ENCODE peak calls at places on chromosomes 16 and 17, in eight cellular contexts. P is stomach, T is mesenchymal stem cell, Z is prostate gland, Q is heart left ventricle, S is uterus, E is tibial artery, H is left lung. U is an unnamed sample. For H3K9me3 and H3K4me1, the result is how much of the 10 kb centered on the place peaks cover.

GRCh38 chr16:81189100-81189664 is 49.3 kb upstream of the BCO1 start:
- DNase-seq in P (peak), T (no peak), Z (no peak), Q (peak), S (peak), E (peak), H (peak), U (peak)

GRCh38 chr16:57235128-57236092 is 9.6 kb upstream of the ARL2BP start:
- DNase-seq in P (no peak), T (peak), Z (no peak), Q (no peak), S (no peak), E (no peak), H (no peak), U (no peak)

GRCh38 chr17:76027159-76027839 is at the start of gene EVPL:
- DNase-seq in P (peak), T (no peak), Z (peak), Q (no peak), S (no peak), E (no peak), H (peak), U (peak)

GRCh38 chr16:82657239-82657638 is 30.5 kb downstream of the CDH13 start:
- DNase-seq in P (no peak), T (peak), Z (no peak), Q (no peak), S (no peak), E (no peak), H (no peak), U (no peak)

GRCh38 chr17:18280766-18281165 is 20.3 kb downstream of the MIEF2 start:
- DNase-seq in P (no peak), T (no peak), Z (no peak), Q (no peak), S (no peak), E (no peak), H (no peak), U (no peak)

GRCh38 chr17:44362964-44363612 is 565 bp downstream of the FAM171A2 start:
- DNase-seq in P (no peak), T (peak), Z (no peak), Q (no peak), S (no peak), E (no peak), H (no peak), U (no peak)

GRCh38 chr17:17781591-17782424 is 55.0 kb downstream of the SREBF1 start:
- DNase-seq in P (peak), T (peak), Z (peak), Q (peak), S (peak), E (peak), H (peak), U (peak)

GRCh38 chr17:80384078-80384960 is 30.6 kb upstream of the ENDOV start:
- DNase-seq in P (no peak), T (no peak), Z (no peak), Q (no peak), S (no peak), E (no peak), H (no peak), U (no peak)

GRCh38 chr16:58515871-58516767 is 802 bp downstream of the SETD6 start:
- DNase-seq in P (peak), T (no peak), Z (no peak), Q (no peak), S (no peak), E (no peak), H (peak), U (peak)

GRCh38 chr16:57994778-57995177 is 5.7 kb downstream of the ZNF319 start:
- DNase-seq in P (peak), T (peak), Z (no peak), Q (peak), S (no peak), E (peak), H (peak), U (peak)

GRCh38 chr17:79842656-79843474 is 3.6 kb upstream of the CBX4 start:
- DNase-seq in P (no peak), T (peak), Z (no peak), Q (no peak), S (no peak), E (no peak), H (no peak), U (no peak)

GRCh38 chr16:8956265-8957060 is 7.2 kb downstream of the USP7 start:
- DNase-seq in P (no peak), T (no peak), Z (no peak), Q (no peak), S (peak), E (peak), H (no peak), U (no peak)

GRCh38 chr17:77867308-77867781 is 91.2 kb upstream of the TNRC6C start:
- DNase-seq in P (no peak), T (no peak), Z (no peak), Q (peak), S (no peak), E (no peak), H (peak), U (no peak)

GRCh38 chr17:79776378-79777165 is 1.4 kb upstream of the CBX2 start:
- DNase-seq in P (no peak), T (peak), Z (no peak), Q (no peak), S (no peak), E (no peak), H (no peak), U (no peak)

GRCh38 chr17:60863892-60864673 is 186.4 kb downstream of the BCAS3 start:
- DNase-seq in P (no peak), T (peak), Z (no peak), Q (no peak), S (no peak), E (no peak), H (no peak), U (no peak)

GRCh38 chr17:40859536-40859935 is 7.5 kb downstream of the KRT12 start:
- DNase-seq in P (no peak), T (no peak), Z (no peak), Q (no peak), S (no peak), E (no peak), H (no peak), U (no peak)

GRCh38 chr17:81481011-81481799 is 31.4 kb downstream of the ACTG1 start:
- DNase-seq in P (peak), T (no peak), Z (peak), Q (peak), S (peak), E (peak), H (peak), U (peak)

GRCh38 chr16:30551781-30552180 is 6.4 kb downstream of the ZNF764 start:
- DNase-seq in P (no peak), T (no peak), Z (no peak), Q (no peak), S (no peak), E (no peak), H (peak), U (no peak)

GRCh38 chr16:75764154-75764768 is 38.0 kb upstream of the CPHXL start:
- DNase-seq in P (peak), T (peak), Z (peak), Q (peak), S (peak), E (peak), H (no peak), U (peak)

GRCh38 chr16:75233611-75233938 is 14.8 kb downstream of the CTRB1 start:
- DNase-seq in P (no peak), T (no peak), Z (no peak), Q (no peak), S (no peak), E (no peak), H (no peak), U (no peak)

GRCh38 chr17:75981019-75981615 is 2.1 kb downstream of the TEN1 start:
- DNase-seq in P (no peak), T (no peak), Z (no peak), Q (no peak), S (no peak), E (peak), H (no peak), U (no peak)

GRCh38 chr16:14470788-14471187 is 159.3 kb downstream of the PARN start:
- DNase-seq in P (no peak), T (no peak), Z (no peak), Q (no peak), S (no peak), E (no peak), H (no peak), U (no peak)

GRCh38 chr17:80910043-80910442 is 81.6 kb upstream of the CHMP6 start:
- DNase-seq in P (no peak), T (no peak), Z (no peak), Q (peak), S (no peak), E (no peak), H (peak), U (no peak)

GRCh38 chr17:40598928-40599627 is 33.8 kb upstream of the CCR7 start:
- DNase-seq in P (no peak), T (no peak), Z (no peak), Q (no peak), S (peak), E (peak), H (no peak), U (peak)

GRCh38 chr17:49898547-49899490 is 51.0 kb upstream of the TAC4 start:
- DNase-seq in P (no peak), T (no peak), Z (no peak), Q (no peak), S (no peak), E (no peak), H (no peak), U (no peak)

GRCh38 chr16:57053206-57053605 is 39.2 kb upstream of the CPNE2 start:
- DNase-seq in P (no peak), T (no peak), Z (no peak), Q (no peak), S (no peak), E (no peak), H (no peak), U (no peak)

GRCh38 chr17:79799538-79800324 is 2.9 kb upstream of the CBX8 start:
- DNase-seq in P (no peak), T (no peak), Z (no peak), Q (no peak), S (no peak), E (no peak), H (no peak), U (no peak)

GRCh38 chr17:47649972-47650524 is 329 bp downstream of the KPNB1 start:
- DNase-seq in P (peak), T (no peak), Z (no peak), Q (no peak), S (no peak), E (no peak), H (peak), U (no peak)

GRCh38 chr17:46832945-46833839 is 14.7 kb upstream of the WNT3 start:
- DNase-seq in P (no peak), T (no peak), Z (peak), Q (no peak), S (no peak), E (no peak), H (no peak), U (no peak)

GRCh38 chr16:47873434-47873833 is 282.4 kb downstream of the ABCC12 start:
- DNase-seq in P (no peak), T (no peak), Z (no peak), Q (no peak), S (no peak), E (no peak), H (no peak), U (no peak)

GRCh38 chr17:29549169-29549935 is 17.5 kb downstream of the ABHD15 start:
- DNase-seq in P (no peak), T (peak), Z (no peak), Q (no peak), S (no peak), E (no peak), H (no peak), U (no peak)

GRCh38 chr17:83181991-83182619 is 102.7 kb downstream of the METRNL start:
- DNase-seq in P (no peak), T (no peak), Z (no peak), Q (no peak), S (peak), E (no peak), H (peak), U (peak)

GRCh38 chr17:64059756-64060155 is 39.3 kb upstream of the ICAM2 start:
- DNase-seq in P (no peak), T (no peak), Z (no peak), Q (no peak), S (no peak), E (no peak), H (no peak), U (no peak)
- H3K9me3 ChIP-seq in P (under half), T (under half), Z (under half), Q (under half), S (under half), E (under half), H (under half), U (under half)

DNA sequence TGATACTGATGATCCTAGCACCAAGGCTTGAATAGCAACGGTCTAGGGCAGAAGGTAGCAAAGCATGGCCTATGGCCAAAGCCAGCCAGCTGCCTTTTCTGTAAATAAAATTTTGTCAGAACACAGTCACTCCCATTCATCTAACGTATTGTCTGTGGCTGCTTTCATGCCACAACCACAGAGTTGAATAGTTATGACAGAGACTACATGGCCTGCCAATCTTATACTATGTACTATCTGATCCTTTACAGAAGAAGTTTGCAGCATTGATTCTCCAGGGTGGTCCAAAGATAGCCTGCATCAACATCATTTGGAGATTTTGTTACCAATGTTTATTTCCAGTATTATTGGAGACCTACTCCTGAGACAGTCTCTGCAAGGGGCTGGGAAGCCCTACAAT is 19.9 kb upstream of the MMD start:
- DNase-seq in P (no peak), T (no peak), Z (no peak), Q (no peak), S (no peak), E (no peak), H (no peak), U (no peak)
- H3K4me1 ChIP-seq in P (under half), T (under half), Z (under half), Q (under half), S (under half), E (under half), H (under half), U (under half)

GRCh38 chr17:53219821-53220220 is 602.9 kb upstream of the KIF2B start:
- DNase-seq in P (no peak), T (no peak), Z (no peak), Q (no peak), S (no peak), E (no peak), H (no peak), U (no peak)
- H3K9me3 ChIP-seq in P (under half), T (under half), Z (under half), Q (under half), S (under half), E (under half), H (under half), U (under half)

GRCh38 chr16:85854935-85855334 is 44.0 kb upstream of the IRF8 start:
- DNase-seq in P (no peak), T (no peak), Z (no peak), Q (no peak), S (no peak), E (no peak), H (no peak), U (no peak)
- H3K4me1 ChIP-seq in P (under half), T (under half), Z (under half), Q (under half), S (under half), E (under half), H (under half), U (under half)

GRCh38 chr17:26792486-26792885 is 501.4 kb upstream of the WSB1 start:
- DNase-seq in P (no peak), T (peak), Z (no peak), Q (no peak), S (no peak), E (no peak), H (no peak), U (no peak)
- H3K9me3 ChIP-seq in P (half or more), T (half or more), Z (under half), Q (half or more), S (under half), E (under half), H (under half), U (half or more)

U was measured in mucosa of descending colon.